ENCODE peak calls at places on chromosomes 11 and 22, in four cellular contexts. One of them, this sample, is unnamed.

GRCh38 chr11:78262710-78263109 is 74.0 kb downstream of the USP35 start:
- DNase-seq in H1: no peak
- DNase-seq in H9: no peak
- DNase-seq in IMR-90: peak; percentile 29
- DNase-seq in this sample: no peak

GRCh38 chr22:20783300-20783673 is 9.4 kb downstream of the SERPIND1 start:
- DNase-seq in IMR-90: no peak
- DNase-seq in H1: no peak
- DNase-seq in H9: no peak
- DNase-seq in this sample: no peak

GRCh38 chr22:36738416-36739020 is 35.0 kb upstream of the CACNG2 start:
- DNase-seq in H1: no peak
- DNase-seq in H9: peak; percentile 9
- DNase-seq in IMR-90: no peak
- DNase-seq in this sample: no peak

GRCh38 chr11:131064373-131064991 is 148.2 kb upstream of the SNX19 start:
- DNase-seq in H1: peak; percentile 82
- DNase-seq in IMR-90: peak; percentile 70
- DNase-seq in H9: peak; percentile 87
- DNase-seq in this sample: peak; percentile 90

GRCh38 chr11:63560506-63561179 is 2.5 kb downstream of the PLAAT2 start:
- DNase-seq in H1: no peak
- DNase-seq in IMR-90: no peak
- DNase-seq in H9: peak; percentile 11
- DNase-seq in this sample: no peak

GRCh38 chr11:95920460-95921105 is 3.3 kb downstream of the MTMR2 start:
- DNase-seq in H1: no peak
- DNase-seq in IMR-90: peak; percentile 42
- DNase-seq in H9: no peak
- DNase-seq in this sample: no peak

GRCh38 chr11:123298488-123299447 is 103.7 kb upstream of the CLMP start:
- DNase-seq in H1: no peak
- DNase-seq in H9: peak; percentile 72
- DNase-seq in IMR-90: no peak
- DNase-seq in this sample: peak; percentile 47

GRCh38 chr11:32752001-32752400 is 42.5 kb downstream of the CCDC73 start:
- DNase-seq in H9: no peak
- DNase-seq in IMR-90: no peak
- DNase-seq in H1: no peak
- DNase-seq in this sample: no peak

GRCh38 chr11:63910605-63911195 is 6.3 kb downstream of the RCOR2 start:
- DNase-seq in H1: no peak
- DNase-seq in IMR-90: no peak
- DNase-seq in H9: no peak
- DNase-seq in this sample: peak; percentile 38

GRCh38 chr22:40310081-40310770 is 36.1 kb upstream of the ADSL start:
- DNase-seq in H1: no peak
- DNase-seq in IMR-90: peak; percentile 93
- DNase-seq in H9: no peak
- DNase-seq in this sample: peak; percentile 76

GRCh38 chr22:22838148-22838786 is 49.3 kb upstream of the IGLL5 start:
- DNase-seq in H9: no peak
- DNase-seq in IMR-90: no peak
- DNase-seq in H1: no peak
- DNase-seq in this sample: no peak

DNA sequence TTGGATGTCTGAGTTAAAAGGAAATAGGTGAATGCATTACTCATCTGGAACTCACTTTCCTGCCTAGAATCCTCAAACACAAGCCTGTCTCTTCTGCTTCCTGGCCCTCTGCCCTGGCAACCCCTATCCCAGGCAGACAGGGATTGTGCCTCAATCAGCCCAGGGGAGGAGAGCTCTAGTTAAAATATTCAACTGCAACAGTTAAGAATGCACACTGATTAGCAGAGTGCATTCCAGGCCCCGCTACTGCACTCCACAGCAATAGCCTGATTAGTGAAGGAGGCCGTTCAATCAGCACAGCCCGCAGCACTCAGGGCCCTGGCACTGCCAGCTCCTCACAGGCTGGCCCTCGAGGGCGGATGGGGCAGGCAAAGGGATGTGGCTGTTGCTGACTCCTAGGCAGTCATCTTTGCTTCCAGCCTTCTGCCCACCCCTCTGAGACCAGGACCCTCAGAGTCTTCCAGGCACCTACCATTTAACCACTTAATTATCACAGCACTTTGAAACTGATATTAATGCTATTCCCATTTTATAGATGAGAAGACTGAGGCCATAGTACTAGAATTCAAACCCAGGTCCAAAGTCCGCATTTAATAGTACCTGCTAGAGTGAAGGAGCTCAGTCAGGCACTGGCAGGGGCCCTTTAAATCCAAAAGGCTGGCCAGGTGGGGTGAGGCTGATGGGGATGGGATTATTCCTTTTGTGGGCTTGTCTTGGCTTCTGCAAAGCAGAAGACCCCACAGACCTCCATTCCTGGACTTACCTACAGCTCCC is 435.3 kb downstream of the SOX6 start:
- DNase-seq in H1: no peak
- DNase-seq in H9: no peak
- DNase-seq in IMR-90: peak; percentile 8
- DNase-seq in this sample: peak; percentile 69
- H4K8ac ChIP-seq in H1: no peak overlapping the region
- H4K8ac ChIP-seq in H9: no peak overlapping the region
- H4K8ac ChIP-seq in IMR-90: no peak overlapping the region
- H4K8ac ChIP-seq in this sample: no peak overlapping the region

GRCh38 chr22:35547993-35548761 is 7.5 kb downstream of the RASD2 start:
- DNase-seq in H9: peak; percentile 80
- DNase-seq in IMR-90: no peak
- DNase-seq in H1: no peak
- DNase-seq in this sample: peak; percentile 88

GRCh38 chr22:35546886-35547285 is 6.3 kb downstream of the RASD2 start:
- DNase-seq in IMR-90: no peak
- DNase-seq in H1: no peak
- DNase-seq in H9: no peak
- DNase-seq in this sample: no peak

GRCh38 chr22:35551549-35552177 is 11.0 kb downstream of the RASD2 start:
- DNase-seq in H1: no peak
- DNase-seq in H9: no peak
- DNase-seq in IMR-90: no peak
- DNase-seq in this sample: no peak

GRCh38 chr22:35548762-35549106 is 8.1 kb downstream of the RASD2 start:
- DNase-seq in H9: no peak
- DNase-seq in IMR-90: no peak
- DNase-seq in H1: no peak
- DNase-seq in this sample: no peak

DNA sequence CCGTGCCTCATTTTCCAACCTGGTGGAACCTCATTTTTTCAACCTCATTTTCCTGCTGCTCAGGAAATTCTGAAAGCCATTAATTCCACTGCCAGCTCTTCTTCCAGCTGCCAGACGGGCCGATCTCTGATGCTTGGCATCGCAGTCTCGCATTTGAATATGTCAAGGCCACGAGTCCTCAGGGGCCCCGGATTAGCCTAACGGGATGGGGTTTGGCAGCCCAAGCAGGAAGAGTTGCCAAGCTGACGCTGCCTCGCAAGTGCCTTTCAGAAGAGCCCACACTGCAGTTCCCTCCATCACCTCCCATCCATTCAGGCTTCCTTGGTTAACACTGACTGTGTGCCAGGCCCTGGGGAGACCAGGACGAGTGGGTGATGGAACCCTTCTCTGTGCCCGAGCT is 8.7 kb downstream of the RASD2 start:
- DNase-seq in H9: no peak
- DNase-seq in IMR-90: no peak
- DNase-seq in H1: no peak
- DNase-seq in this sample: no peak
- H4K5ac ChIP-seq in H9: no peak overlapping the region
- H4K5ac ChIP-seq in IMR-90: no peak overlapping the region
- H4K5ac ChIP-seq in H1: no peak overlapping the region
- H4K5ac ChIP-seq in this sample: no peak overlapping the region

GRCh38 chr11:795638-796564 is 2.2 kb downstream of the SLC25A22 start:
- DNase-seq in H1: no peak
- DNase-seq in H9: no peak
- DNase-seq in IMR-90: peak; percentile 89
- DNase-seq in this sample: no peak
- H2AK5ac ChIP-seq in H1: no peak overlapping the region
- H2AK5ac ChIP-seq in H9: no peak overlapping the region
- H2AK5ac ChIP-seq in IMR-90: peak overlapping the region; percentile 92
- H2AK5ac ChIP-seq in this sample: no peak overlapping the region

DNA sequence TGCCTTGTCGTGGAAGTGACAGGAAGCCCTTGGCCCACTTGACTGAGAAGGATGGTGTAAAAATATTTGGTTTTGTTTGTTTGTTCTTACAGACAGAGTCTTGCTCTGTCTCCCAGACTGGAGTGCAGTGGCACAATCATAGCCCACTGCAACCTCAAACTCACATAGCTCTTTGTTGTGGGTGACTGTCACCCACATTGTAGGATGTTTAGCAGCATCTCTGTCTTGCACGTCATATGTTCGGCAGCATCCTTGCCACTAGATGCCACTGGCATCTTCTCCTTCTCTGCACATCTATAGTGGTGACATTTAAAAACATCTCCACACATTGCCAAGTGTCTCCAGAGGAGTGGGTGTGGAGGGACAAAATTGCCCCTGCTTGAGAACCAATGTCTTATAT is 56.8 kb downstream of the PRR5L start:
- DNase-seq in IMR-90: no peak
- DNase-seq in H9: no peak
- DNase-seq in H1: no peak
- DNase-seq in this sample: no peak
- H4K8ac ChIP-seq in IMR-90: no peak overlapping the region
- H4K8ac ChIP-seq in H9: no peak overlapping the region
- H4K8ac ChIP-seq in H1: no peak overlapping the region
- H4K8ac ChIP-seq in this sample: no peak overlapping the region

GRCh38 chr22:46611189-46611588 is 9.0 kb upstream of the GRAMD4 start:
- DNase-seq in H1: no peak
- DNase-seq in IMR-90: no peak
- DNase-seq in H9: no peak
- DNase-seq in this sample: no peak

GRCh38 chr22:46607483-46608114 is 12.6 kb upstream of the GRAMD4 start:
- DNase-seq in H1: no peak
- DNase-seq in IMR-90: no peak
- DNase-seq in H9: no peak
- DNase-seq in this sample: no peak

GRCh38 chr22:46610345-46610744 is 9.8 kb upstream of the GRAMD4 start:
- DNase-seq in H9: no peak
- DNase-seq in H1: no peak
- DNase-seq in IMR-90: no peak
- DNase-seq in this sample: no peak

GRCh38 chr22:46609724-46610161 is 10.4 kb upstream of the GRAMD4 start:
- DNase-seq in H1: no peak
- DNase-seq in IMR-90: no peak
- DNase-seq in H9: no peak
- DNase-seq in this sample: no peak

GRCh38 chr22:46609175-46609690 is 11.0 kb upstream of the GRAMD4 start:
- DNase-seq in H1: no peak
- DNase-seq in H9: no peak
- DNase-seq in IMR-90: no peak
- DNase-seq in this sample: no peak
- H4K5ac ChIP-seq in H1: no peak overlapping the region
- H4K5ac ChIP-seq in H9: no peak overlapping the region
- H4K5ac ChIP-seq in IMR-90: no peak overlapping the region
- H4K5ac ChIP-seq in this sample: no peak overlapping the region

DNA sequence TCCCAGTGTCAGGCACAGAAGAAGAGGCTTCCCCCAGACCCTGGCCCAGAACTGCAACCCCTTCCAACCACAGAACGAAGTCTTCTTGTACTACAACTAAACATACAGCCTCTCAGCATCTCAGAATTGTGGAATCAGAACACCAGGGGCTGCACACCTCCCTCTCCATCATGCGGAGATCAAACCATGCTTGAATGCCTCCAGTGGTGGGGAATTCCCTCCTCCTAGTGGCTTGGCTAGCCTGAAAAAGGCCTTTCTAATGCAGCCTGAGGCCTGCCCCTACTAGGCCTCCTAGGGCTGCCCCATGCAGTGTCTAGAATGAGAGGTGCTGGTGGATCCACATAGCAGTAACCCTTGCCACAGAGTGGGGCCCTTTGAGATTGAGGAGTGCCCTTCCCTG is 62.7 kb downstream of the WNT7B start:
- DNase-seq in H1: no peak
- DNase-seq in IMR-90: no peak
- DNase-seq in H9: no peak
- DNase-seq in this sample: no peak
- H2AK5ac ChIP-seq in H1: no peak overlapping the region
- H2AK5ac ChIP-seq in IMR-90: no peak overlapping the region
- H2AK5ac ChIP-seq in H9: no peak overlapping the region
- H2AK5ac ChIP-seq in this sample: no peak overlapping the region

DNA sequence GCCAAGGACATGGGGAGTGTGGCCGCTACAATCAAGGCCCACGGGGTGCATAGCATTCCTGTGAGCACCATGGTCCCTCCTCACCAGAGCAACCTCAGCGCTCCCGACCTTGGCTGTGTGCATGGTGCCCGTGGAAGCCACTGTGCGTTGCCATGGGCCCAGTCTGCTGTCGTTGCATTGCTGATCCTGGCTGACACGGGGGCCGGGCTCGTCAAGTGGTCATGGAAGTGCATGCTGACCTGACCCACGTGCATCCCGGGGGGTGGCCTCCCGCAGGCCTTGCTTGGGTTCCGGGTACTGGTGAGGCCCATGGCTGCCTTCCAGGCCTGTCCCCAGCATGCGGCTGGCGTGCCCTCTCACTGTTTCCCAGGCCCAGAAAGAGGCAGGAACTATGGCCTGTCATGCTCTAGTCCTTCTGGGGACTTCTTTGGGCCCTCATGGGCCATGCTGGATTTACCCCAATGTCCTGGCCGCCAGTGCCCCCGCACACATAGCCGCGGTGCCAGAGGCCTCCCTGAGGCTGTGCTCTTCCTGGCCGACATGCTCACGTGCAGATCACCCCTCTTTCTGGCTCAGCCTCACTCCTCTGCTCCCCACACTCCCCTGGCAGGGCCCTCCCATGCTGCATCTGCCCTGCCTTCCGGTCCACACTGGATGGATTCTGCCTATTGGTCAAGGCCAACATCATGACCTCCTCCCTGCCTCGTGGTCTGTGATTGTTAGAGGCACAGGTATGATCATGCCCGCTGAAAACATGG is 1258.0 kb downstream of the BRD1 start:
- DNase-seq in H1: no peak
- DNase-seq in IMR-90: no peak
- DNase-seq in H9: no peak
- DNase-seq in this sample: no peak
- H4K8ac ChIP-seq in H1: no peak overlapping the region
- H4K8ac ChIP-seq in IMR-90: no peak overlapping the region
- H4K8ac ChIP-seq in H9: no peak overlapping the region
- H4K8ac ChIP-seq in this sample: no peak overlapping the region

GRCh38 chr22:49884503-49885260 is 31.0 kb downstream of the ZBED4 start:
- DNase-seq in H1: no peak
- DNase-seq in H9: no peak
- DNase-seq in IMR-90: no peak
- DNase-seq in this sample: no peak
- H4K5ac ChIP-seq in H1: no peak overlapping the region
- H4K5ac ChIP-seq in H9: no peak overlapping the region
- H4K5ac ChIP-seq in IMR-90: no peak overlapping the region
- H4K5ac ChIP-seq in this sample: no peak overlapping the region